ENCODE peak calls at places on chromosome 11, in five cellular contexts. N is NCI-H82; Z is AG09309; O is cardiac fibroblast; A is CD4-positive, alpha-beta T cell. I is an unnamed sample.

GRCh38 chr11:126102436-126102894 is 39.8 kb upstream of the CDON start:
- DNase-seq in N (no peak), A (no peak), O (no peak), Z (no peak), I (no peak)

GRCh38 chr11:86395061-86395551 is 20.4 kb downstream of the CCDC81 start:
- DNase-seq in N (peak), Z (no peak), O (peak), A (no peak), I (no peak)

GRCh38 chr11:57761301-57762234 is at the start of gene CTNND1:
- DNase-seq in N (peak), O (peak), A (no peak), Z (peak), I (peak)

GRCh38 chr11:111305403-111305802 is 7.1 kb downstream of the POU2AF3 start:
- DNase-seq in N (no peak), A (no peak), O (no peak), Z (no peak), I (no peak)

GRCh38 chr11:450809-451451 is 851 bp downstream of the PTDSS2 start:
- DNase-seq in O (peak), Z (no peak), N (peak), A (peak), I (peak)

GRCh38 chr11:116871248-116871647 is 33.8 kb upstream of the APOA1 start:
- DNase-seq in A (no peak), N (no peak), Z (peak), O (peak), I (no peak)

GRCh38 chr11:26187639-26188038 is 144.3 kb upstream of the ANO3 start:
- DNase-seq in O (peak), Z (peak), N (no peak), A (no peak), I (peak)

GRCh38 chr11:17803751-17804334 is 69.3 kb downstream of the KCNC1 start:
- DNase-seq in O (no peak), Z (no peak), N (no peak), A (no peak), I (no peak)

GRCh38 chr11:61447601-61448551 is 18.0 kb downstream of the SDHAF2 start:
- DNase-seq in Z (no peak), A (no peak), N (no peak), O (peak), I (no peak)

GRCh38 chr11:77580712-77581337 is 8.9 kb upstream of the AQP11 start:
- DNase-seq in N (peak), O (peak), Z (no peak), A (no peak), I (no peak)